ENCODE peak calls at places on chromosomes 16 and 17, in five cellular contexts. B is neural crest cell, H is mesothelial cell of epicardium, W is heart left ventricle, S is RWPE1. O is an unnamed sample.

GRCh38 chr17:53313746-53314145 is 509.0 kb upstream of the KIF2B start:
- DNase-seq in S (peak; percentile 5), W (no peak), H (no peak), B (no peak), O (no peak)

GRCh38 chr17:19755392-19755791 is 7.3 kb upstream of the ALDH3A1 start:
- DNase-seq in W (no peak), S (no peak), H (no peak), B (no peak), O (peak; percentile 40)

GRCh38 chr17:33091271-33091670 is 99.6 kb downstream of the SPACA3 start:
- DNase-seq in B (no peak), H (no peak), W (no peak), S (peak; percentile 12), O (no peak)

GRCh38 chr17:50062323-50063243 is 6.7 kb downstream of the ITGA3 start:
- DNase-seq in B (no peak), S (peak; percentile 96), H (no peak), W (peak; percentile 93), O (peak; percentile 84)

GRCh38 chr17:34654871-34655270 is 75.5 kb downstream of the TMEM132E start:
- DNase-seq in B (no peak), W (no peak), S (no peak), H (no peak), O (no peak)

GRCh38 chr17:49450735-49451134 is 36.1 kb upstream of the PHB1 start:
- DNase-seq in S (peak; percentile 33), B (no peak), H (no peak), W (no peak), O (no peak)

GRCh38 chr16:76676356-76676755 is 399.2 kb downstream of the CNTNAP4 start:
- DNase-seq in W (no peak), H (no peak), S (peak; percentile 60), B (no peak), O (no peak)

GRCh38 chr16:30774367-30775130 is 12.4 kb downstream of the RNF40 start:
- DNase-seq in B (no peak), S (no peak), W (peak; percentile 62), H (no peak), O (no peak)

GRCh38 chr17:77728871-77729270 is 229.6 kb upstream of the TNRC6C start:
- DNase-seq in H (no peak), B (no peak), S (no peak), W (no peak), O (no peak)

GRCh38 chr16:14004031-14004718 is 66.9 kb upstream of the MRTFB start:
- DNase-seq in B (no peak), W (peak; percentile 69), S (no peak), H (no peak), O (no peak)

GRCh38 chr17:78957076-78957475 is 22.6 kb downstream of the LGALS3BP start:
- DNase-seq in S (no peak), H (no peak), B (no peak), W (no peak), O (no peak)

GRCh38 chr17:79010304-79010646 is 711 bp upstream of the CANT1 start:
- DNase-seq in S (no peak), W (peak; percentile 34), B (no peak), H (no peak), O (peak; percentile 62)

GRCh38 chr17:74981318-74981978 is 6.0 kb upstream of the CDR2L start:
- DNase-seq in S (no peak), B (no peak), H (no peak), W (no peak), O (no peak)

GRCh38 chr17:61040666-61041065 is 359.0 kb upstream of the TBX2 start:
- DNase-seq in W (no peak), H (no peak), B (no peak), S (no peak), O (no peak)

GRCh38 chr17:82152556-82153294 is 54.7 kb upstream of the FASN start:
- DNase-seq in H (no peak), W (no peak), B (no peak), S (no peak), O (no peak)

GRCh38 chr16:57637424-57637823 is 9.0 kb downstream of the ADGRG1 start:
- DNase-seq in W (peak; percentile 61), H (no peak), S (no peak), B (peak; percentile 58), O (no peak)

GRCh38 chr17:17001874-17002520 is 30.1 kb upstream of the TNFRSF13B start:
- DNase-seq in B (peak; percentile 79), H (peak; percentile 67), W (peak; percentile 77), S (peak; percentile 84), O (peak; percentile 83)

GRCh38 chr17:13601317-13601775 is 383 bp downstream of the HS3ST3A1 start:
- DNase-seq in W (peak; percentile 28), B (no peak), H (no peak), S (peak; percentile 9), O (no peak)

GRCh38 chr17:63647065-63647725 is 25.0 kb downstream of the MAP3K3 start:
- DNase-seq in W (no peak), H (no peak), B (no peak), S (no peak), O (no peak)

GRCh38 chr17:50954641-50955121 is 88.5 kb upstream of the TOB1 start:
- DNase-seq in H (no peak), S (no peak), B (no peak), W (no peak), O (peak; percentile 59)

GRCh38 chr16:30692381-30693074 is 6.4 kb upstream of the SRCAP start:
- DNase-seq in W (no peak), H (no peak), S (no peak), B (no peak), O (no peak)

GRCh38 chr16:66093217-66093616 is 273.3 kb upstream of the CDH5 start:
- DNase-seq in B (no peak), S (no peak), W (no peak), H (no peak), O (no peak)

GRCh38 chr17:73783382-73783766 is 139.1 kb upstream of the SDK2 start:
- DNase-seq in S (no peak), H (no peak), B (no peak), W (no peak), O (no peak)

GRCh38 chr16:75309899-75310430 is 58.5 kb upstream of the BCAR1 start:
- DNase-seq in B (no peak), W (no peak), H (no peak), S (no peak), O (no peak)

GRCh38 chr16:79288046-79288445 is 312.5 kb downstream of the MAF start:
- DNase-seq in W (no peak), H (no peak), B (no peak), S (no peak), O (no peak)

GRCh38 chr16:74830646-74831045 is 56.0 kb upstream of the FA2H start:
- DNase-seq in B (no peak), W (no peak), H (no peak), S (no peak), O (no peak)

GRCh38 chr16:66376577-66377326 is 10.3 kb downstream of the CDH5 start:
- DNase-seq in B (no peak), H (no peak), S (no peak), W (no peak), O (no peak)

O was measured in suprapubic skin.